ENCODE peak calls at places on chromosomes 2 and 18, in four cellular contexts. V, D, U and O are unnamed samples. For H3K36me3, the result is how much of the 10 kb centered on the place peaks cover.

GRCh38 chr18:39134255-39134654 is 1568.7 kb upstream of the CELF4 start:
- DNase-seq in V (no peak), D (no peak), U (no peak), O (no peak)

GRCh38 chr2:195672674-195673073 is 15.6 kb downstream of the SLC39A10 start:
- DNase-seq in V (no peak), U (no peak), D (no peak), O (no peak)

GRCh38 chr18:48264508-48264907 is 144.7 kb downstream of the ZBTB7C start:
- DNase-seq in U (peak), D (no peak), V (no peak), O (peak)

GRCh38 chr18:48293954-48294893 is 115.0 kb downstream of the ZBTB7C start:
- DNase-seq in V (no peak), D (no peak), U (peak), O (no peak)

GRCh38 chr2:35462226-35462983 is 893.2 kb upstream of the CRIM1 start:
- DNase-seq in V (no peak), U (peak), D (no peak), O (peak)

GRCh38 chr2:168573128-168573903 is 117.2 kb downstream of the CERS6 start:
- DNase-seq in V (peak), D (no peak), U (peak), O (no peak)

GRCh38 chr2:54103454-54104314 is 11.7 kb upstream of the ACYP2 start:
- DNase-seq in U (peak), D (peak), V (peak), O (no peak)

GRCh38 chr18:3118195-3119010 is 101.4 kb downstream of the MYOM1 start:
- DNase-seq in D (no peak), U (no peak), V (no peak), O (no peak)

GRCh38 chr2:205343103-205343502 is 339.2 kb upstream of the NRP2 start:
- DNase-seq in V (no peak), D (no peak), U (no peak), O (no peak)

GRCh38 chr2:58156780-58157179 is 84.3 kb downstream of the FANCL start:
- DNase-seq in U (no peak), V (no peak), D (no peak), O (no peak)

GRCh38 chr2:221969087-221969829 is 329.5 kb downstream of the PAX3 start:
- DNase-seq in U (peak), D (peak), V (no peak), O (no peak)

GRCh38 chr2:126715576-126716406 is 59.8 kb downstream of the GYPC start:
- DNase-seq in V (no peak), U (no peak), D (no peak), O (no peak)

GRCh38 chr2:215748446-215748845 is 264.9 kb downstream of the MREG start:
- DNase-seq in D (no peak), V (peak), U (peak), O (no peak)

GRCh38 chr18:49274188-49274714 is 186.2 kb downstream of the DYM start:
- DNase-seq in U (no peak), D (no peak), V (no peak), O (no peak)

GRCh38 chr2:212940816-212941215 is 210.6 kb downstream of the IKZF2 start:
- DNase-seq in V (peak), U (peak), D (peak), O (peak)

GRCh38 chr2:142128105-142128504 is 2.7 kb downstream of the LRP1B start:
- DNase-seq in V (no peak), U (no peak), D (no peak), O (no peak)

GRCh38 chr2:134190807-134191203 is 63.1 kb upstream of the MGAT5 start:
- DNase-seq in D (no peak), V (peak), U (no peak), O (no peak)

GRCh38 chr2:45288532-45288931 is 279.3 kb upstream of the SIX2 start:
- DNase-seq in D (no peak), V (no peak), U (peak), O (no peak)

GRCh38 chr2:88261725-88262124 is 91.6 kb downstream of the THNSL2 start:
- DNase-seq in U (no peak), V (no peak), D (no peak), O (no peak)

GRCh38 chr18:63043516-63043915 is 276.1 kb downstream of the BCL2 start:
- DNase-seq in V (no peak), U (no peak), D (no peak), O (no peak)

GRCh38 chr2:86037141-86037794 is 68.4 kb downstream of the POLR1A start:
- DNase-seq in U (peak), V (peak), D (no peak), O (no peak)

GRCh38 chr2:86037795-86038192 is 67.9 kb downstream of the POLR1A start:
- DNase-seq in U (no peak), V (no peak), D (no peak), O (no peak)

GRCh38 chr2:86035883-86036789 is 69.5 kb downstream of the POLR1A start:
- DNase-seq in U (peak), D (no peak), V (peak), O (no peak)

GRCh38 chr2:86035371-86035882 is 70.3 kb downstream of the POLR1A start:
- DNase-seq in V (no peak), U (no peak), D (no peak), O (no peak)

DNA sequence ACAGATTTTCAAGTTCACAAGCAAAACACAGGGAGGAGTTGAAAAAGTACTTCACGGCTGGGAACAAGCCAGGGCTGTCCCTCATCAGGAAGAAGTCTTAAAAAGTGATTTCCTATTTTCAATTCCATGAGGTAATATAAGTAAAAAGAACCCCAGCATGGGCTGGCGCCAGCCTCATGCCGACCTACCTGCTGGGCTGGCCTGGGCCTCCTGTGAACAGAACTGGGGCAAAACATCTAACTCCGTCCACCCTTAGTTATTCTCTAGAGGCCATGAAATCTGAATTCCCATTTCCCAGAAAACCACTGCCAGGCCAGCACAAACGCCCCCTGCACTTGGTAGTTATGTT is 68.9 kb downstream of the POLR1A start:
- DNase-seq in D (no peak), U (no peak), V (no peak), O (no peak)
- H3K36me3 ChIP-seq in D (under half), U (under half), V (half or more), O (under half)

GRCh38 chr2:112723995-112724394 is 3.2 kb downstream of the NT5DC4 start:
- DNase-seq in D (no peak), V (no peak), U (no peak), O (no peak)

GRCh38 chr2:112726487-112727190 is 5.8 kb downstream of the NT5DC4 start:
- DNase-seq in D (peak), U (peak), V (peak), O (peak)

GRCh38 chr2:112724611-112725525 is 4.0 kb downstream of the NT5DC4 start:
- DNase-seq in D (peak), U (no peak), V (no peak), O (no peak)

GRCh38 chr2:112727276-112728028 is 6.6 kb downstream of the NT5DC4 start:
- DNase-seq in V (no peak), U (no peak), D (no peak), O (no peak)

DNA sequence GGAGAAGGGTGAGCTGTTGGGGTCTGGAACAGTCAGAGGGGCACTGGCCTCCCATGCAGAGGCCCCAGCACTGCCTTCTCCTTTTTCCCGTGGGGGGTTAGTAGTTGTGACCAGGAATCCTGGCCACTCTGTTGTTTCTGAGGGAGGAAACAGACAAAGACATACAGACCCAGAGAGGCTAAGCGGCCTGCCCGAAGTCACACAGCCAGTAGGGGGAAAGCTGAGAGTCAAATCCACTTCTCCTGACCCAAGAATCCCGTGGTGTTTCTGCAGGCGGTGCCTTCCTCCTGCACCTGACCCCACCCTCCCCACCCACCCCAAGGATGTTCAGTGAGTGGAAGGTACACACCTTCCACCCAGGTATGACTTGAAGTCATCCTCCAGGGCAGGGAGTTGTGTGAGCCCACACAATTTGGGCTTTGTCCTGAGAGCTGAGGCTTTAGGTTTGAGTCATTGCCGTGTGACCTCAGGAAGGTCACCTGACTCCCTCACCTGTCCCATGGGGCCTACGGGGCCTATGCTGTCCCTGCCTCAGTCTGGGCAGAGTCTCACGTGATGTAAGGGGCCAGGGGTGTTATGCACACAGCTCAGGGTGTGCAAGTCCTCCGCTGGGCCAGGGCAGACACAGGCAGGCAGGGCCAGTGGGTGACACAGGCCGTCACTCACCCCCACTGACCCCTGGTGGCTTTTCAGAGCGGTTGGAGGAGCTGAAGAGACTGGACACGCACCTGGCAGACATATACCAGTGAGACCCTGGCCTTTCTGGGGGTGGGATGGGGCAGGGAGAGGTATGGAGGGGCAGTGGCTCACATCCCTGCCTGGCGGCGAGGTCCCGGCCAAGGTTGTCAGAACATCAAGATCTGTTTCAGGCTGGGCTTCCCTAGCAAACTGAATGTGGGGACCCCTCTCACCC is 5.0 kb downstream of the NT5DC4 start:
- DNase-seq in U (peak), V (no peak), D (no peak), O (no peak)
- TF ChIP-seq CTCF in U (peak), V (no peak), D (no peak), O (no peak)

GRCh38 chr2:27202829-27203228 is 9.0 kb upstream of the ATRAID start:
- DNase-seq in V (no peak), D (no peak), U (peak), O (no peak)

GRCh38 chr2:27204566-27204965 is 7.3 kb upstream of the ATRAID start:
- DNase-seq in V (no peak), U (no peak), D (no peak), O (no peak)

GRCh38 chr2:27201675-27202074 is 10.2 kb upstream of the ATRAID start:
- DNase-seq in V (no peak), U (no peak), D (no peak), O (no peak)

GRCh38 chr2:27205206-27205605 is 6.6 kb upstream of the ATRAID start:
- DNase-seq in D (no peak), V (no peak), U (no peak), O (no peak)

DNA sequence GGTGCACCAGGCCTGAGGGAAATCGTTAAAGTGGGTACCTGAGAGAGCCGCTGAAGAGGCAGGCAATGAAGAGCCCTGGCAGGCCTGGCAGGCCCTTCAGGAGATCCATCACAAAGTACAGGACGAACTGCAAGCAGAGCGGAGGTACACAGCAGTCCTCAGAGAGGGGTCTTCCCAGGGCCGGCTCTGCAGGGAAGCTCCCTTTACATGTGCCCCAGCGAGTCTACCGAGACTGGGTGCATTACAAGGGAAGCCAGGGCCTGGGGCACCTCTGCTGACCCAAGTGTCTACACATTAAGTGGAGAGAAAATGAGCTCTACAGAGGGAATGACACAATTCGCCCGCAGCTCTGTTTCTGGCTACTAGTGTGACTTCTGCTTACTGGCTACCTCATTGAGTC is 8.1 kb upstream of the ATRAID start:
- DNase-seq in U (no peak), D (no peak), V (no peak), O (no peak)
- H3K36me3 ChIP-seq in U (under half), D (under half), V (half or more), O (under half)

DNA sequence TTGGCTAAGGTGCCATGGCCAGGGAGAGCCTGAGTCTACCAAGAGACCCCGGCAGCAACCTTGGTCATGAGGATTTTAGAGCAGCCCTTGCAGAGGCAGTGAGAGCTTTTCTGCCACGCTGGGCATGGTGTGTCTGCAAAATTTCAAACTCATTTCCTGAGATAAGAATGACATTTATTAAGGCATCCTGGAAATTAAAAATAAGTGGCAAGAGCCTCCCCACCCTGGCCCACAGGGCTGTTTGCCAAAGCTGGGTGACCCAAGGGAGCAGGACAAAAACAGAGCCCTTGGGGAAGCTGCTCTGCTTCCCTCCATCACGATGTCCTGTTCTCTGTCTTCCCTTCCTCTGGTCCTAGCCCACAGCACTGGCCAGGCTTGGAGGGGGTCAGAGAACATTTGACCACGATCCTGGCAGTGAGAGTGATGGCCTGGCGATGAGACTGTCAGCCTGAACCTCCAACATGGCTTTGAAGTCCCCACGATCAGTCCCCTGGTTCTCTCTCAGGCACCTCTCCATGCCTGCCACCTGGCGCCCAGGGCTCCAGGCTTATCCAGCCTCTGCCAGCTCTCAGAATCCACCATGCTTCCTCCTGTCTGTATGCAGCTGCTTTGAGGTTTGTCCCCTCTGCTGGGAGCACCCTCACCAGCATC is 68.9 kb upstream of the RMDN2 start:
- DNase-seq in D (no peak), V (peak), U (no peak), O (no peak)
- TF ChIP-seq CTCF in D (no peak), V (no peak), U (no peak), O (no peak)